ENCODE peak calls at places on chromosomes 13 and 19, in ten cellular contexts. One of them, this sample, is unnamed.

GRCh38 chr13:111893071-111893606 is 173.8 kb upstream of the SOX1 start:
- DNase-seq in LNCaP clone FGC: no peak
- DNase-seq in heart right ventricle: no peak
- DNase-seq in GM12865: no peak
- DNase-seq in ovary: no peak
- DNase-seq in astrocyte of the spinal cord: no peak
- DNase-seq in bronchial epithelial cell: no peak
- DNase-seq in body of pancreas: no peak
- DNase-seq in CD4-positive, alpha-beta T cell: no peak
- DNase-seq in fibroblast of the aortic adventitia: no peak
- DNase-seq in this sample: no peak

GRCh38 chr19:39679791-39680168 is 24.1 kb downstream of the LGALS16 start:
- DNase-seq in astrocyte of the spinal cord: no peak
- DNase-seq in CD4-positive, alpha-beta T cell: no peak
- DNase-seq in bronchial epithelial cell: no peak
- DNase-seq in body of pancreas: no peak
- DNase-seq in GM12865: peak; percentile 77
- DNase-seq in LNCaP clone FGC: no peak
- DNase-seq in fibroblast of the aortic adventitia: no peak
- DNase-seq in heart right ventricle: no peak
- DNase-seq in ovary: no peak
- DNase-seq in this sample: peak; percentile 59

GRCh38 chr19:5038631-5039271 is 69.8 kb downstream of the KDM4B start:
- DNase-seq in body of pancreas: no peak
- DNase-seq in CD4-positive, alpha-beta T cell: no peak
- DNase-seq in LNCaP clone FGC: no peak
- DNase-seq in bronchial epithelial cell: peak; percentile 22
- DNase-seq in heart right ventricle: no peak
- DNase-seq in fibroblast of the aortic adventitia: peak; percentile 33
- DNase-seq in astrocyte of the spinal cord: no peak
- DNase-seq in ovary: no peak
- DNase-seq in GM12865: peak; percentile 31
- DNase-seq in this sample: no peak

GRCh38 chr19:36460046-36460445 is 29.3 kb downstream of the ZNF566 start:
- DNase-seq in GM12865: no peak
- DNase-seq in bronchial epithelial cell: no peak
- DNase-seq in CD4-positive, alpha-beta T cell: no peak
- DNase-seq in body of pancreas: no peak
- DNase-seq in fibroblast of the aortic adventitia: peak; percentile 11
- DNase-seq in LNCaP clone FGC: no peak
- DNase-seq in astrocyte of the spinal cord: peak; percentile 5
- DNase-seq in ovary: no peak
- DNase-seq in heart right ventricle: no peak
- DNase-seq in this sample: no peak

GRCh38 chr19:17232258-17232657 is 6.2 kb downstream of the OCEL1 start:
- DNase-seq in CD4-positive, alpha-beta T cell: no peak
- DNase-seq in LNCaP clone FGC: no peak
- DNase-seq in GM12865: no peak
- DNase-seq in astrocyte of the spinal cord: no peak
- DNase-seq in heart right ventricle: no peak
- DNase-seq in body of pancreas: no peak
- DNase-seq in bronchial epithelial cell: no peak
- DNase-seq in ovary: no peak
- DNase-seq in fibroblast of the aortic adventitia: no peak
- DNase-seq in this sample: no peak

GRCh38 chr19:5057860-5058259 is 88.9 kb downstream of the KDM4B start:
- DNase-seq in fibroblast of the aortic adventitia: peak; percentile 23
- DNase-seq in CD4-positive, alpha-beta T cell: no peak
- DNase-seq in GM12865: peak; percentile 18
- DNase-seq in body of pancreas: no peak
- DNase-seq in bronchial epithelial cell: peak; percentile 26
- DNase-seq in heart right ventricle: no peak
- DNase-seq in astrocyte of the spinal cord: peak; percentile 18
- DNase-seq in ovary: no peak
- DNase-seq in LNCaP clone FGC: no peak
- DNase-seq in this sample: no peak

GRCh38 chr13:33279898-33280549 is 5.5 kb downstream of the STARD13 start:
- DNase-seq in ovary: no peak
- DNase-seq in body of pancreas: no peak
- DNase-seq in CD4-positive, alpha-beta T cell: no peak
- DNase-seq in astrocyte of the spinal cord: peak; percentile 59
- DNase-seq in heart right ventricle: no peak
- DNase-seq in LNCaP clone FGC: peak; percentile 28
- DNase-seq in fibroblast of the aortic adventitia: peak; percentile 54
- DNase-seq in GM12865: no peak
- DNase-seq in bronchial epithelial cell: peak; percentile 97
- DNase-seq in this sample: no peak

GRCh38 chr19:42394751-42395150 is 4.7 kb upstream of the CNFN start:
- DNase-seq in astrocyte of the spinal cord: no peak
- DNase-seq in bronchial epithelial cell: no peak
- DNase-seq in GM12865: no peak
- DNase-seq in ovary: no peak
- DNase-seq in fibroblast of the aortic adventitia: no peak
- DNase-seq in heart right ventricle: no peak
- DNase-seq in LNCaP clone FGC: no peak
- DNase-seq in body of pancreas: no peak
- DNase-seq in CD4-positive, alpha-beta T cell: no peak
- DNase-seq in this sample: no peak

GRCh38 chr19:49468746-49469447 is 5.1 kb upstream of the FLT3LG start:
- DNase-seq in GM12865: peak; percentile 98
- DNase-seq in astrocyte of the spinal cord: peak; percentile 46
- DNase-seq in CD4-positive, alpha-beta T cell: peak; percentile 82
- DNase-seq in fibroblast of the aortic adventitia: peak; percentile 95
- DNase-seq in LNCaP clone FGC: peak; percentile 50
- DNase-seq in ovary: no peak
- DNase-seq in bronchial epithelial cell: peak; percentile 66
- DNase-seq in heart right ventricle: peak; percentile 75
- DNase-seq in body of pancreas: peak; percentile 42
- DNase-seq in this sample: peak; percentile 97

DNA sequence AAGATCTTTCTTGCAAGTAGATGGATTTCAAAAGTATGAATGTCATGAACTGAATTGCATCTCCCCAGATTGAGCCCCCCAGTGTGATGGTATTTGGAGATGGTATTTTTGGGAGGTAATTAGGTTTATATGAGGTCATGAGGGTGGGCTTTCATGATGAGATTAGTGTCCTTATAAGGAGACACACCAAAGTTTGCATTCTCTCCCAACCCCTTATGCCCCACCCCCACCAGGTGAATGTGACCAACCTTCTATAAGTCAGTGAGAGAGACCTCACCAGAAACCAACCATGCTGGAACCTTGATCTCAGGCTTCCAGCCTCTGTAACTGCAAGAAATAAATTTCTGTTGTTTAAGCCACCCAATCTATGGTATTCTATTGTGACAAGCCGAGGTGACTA is 71.3 kb upstream of the POSTN start:
- DNase-seq in fibroblast of the aortic adventitia: no peak
- DNase-seq in body of pancreas: no peak
- DNase-seq in astrocyte of the spinal cord: no peak
- DNase-seq in ovary: no peak
- DNase-seq in heart right ventricle: no peak
- DNase-seq in LNCaP clone FGC: no peak
- DNase-seq in GM12865: no peak
- DNase-seq in CD4-positive, alpha-beta T cell: no peak
- DNase-seq in bronchial epithelial cell: no peak
- DNase-seq in this sample: no peak
- TF ChIP-seq CTCF in fibroblast of the aortic adventitia: no peak
- TF ChIP-seq CTCF in body of pancreas: no peak
- TF ChIP-seq CTCF in astrocyte of the spinal cord: no peak
- TF ChIP-seq CTCF in ovary: no peak
- TF ChIP-seq CTCF in heart right ventricle: no peak
- TF ChIP-seq CTCF in LNCaP clone FGC: no peak
- TF ChIP-seq CTCF in GM12865: no peak
- TF ChIP-seq CTCF in CD4-positive, alpha-beta T cell: no peak
- TF ChIP-seq CTCF in bronchial epithelial cell: no peak
- TF ChIP-seq CTCF in this sample: no peak

GRCh38 chr13:113064000-113064533 is 41.5 kb upstream of the F7 start:
- DNase-seq in LNCaP clone FGC: no peak
- DNase-seq in ovary: no peak
- DNase-seq in fibroblast of the aortic adventitia: no peak
- DNase-seq in bronchial epithelial cell: no peak
- DNase-seq in GM12865: no peak
- DNase-seq in astrocyte of the spinal cord: no peak
- DNase-seq in CD4-positive, alpha-beta T cell: no peak
- DNase-seq in heart right ventricle: peak; percentile 19
- DNase-seq in body of pancreas: no peak
- DNase-seq in this sample: no peak

GRCh38 chr13:113066142-113066455 is 39.5 kb upstream of the F7 start:
- DNase-seq in GM12865: no peak
- DNase-seq in heart right ventricle: no peak
- DNase-seq in body of pancreas: no peak
- DNase-seq in LNCaP clone FGC: no peak
- DNase-seq in fibroblast of the aortic adventitia: no peak
- DNase-seq in bronchial epithelial cell: no peak
- DNase-seq in astrocyte of the spinal cord: no peak
- DNase-seq in CD4-positive, alpha-beta T cell: no peak
- DNase-seq in ovary: no peak
- DNase-seq in this sample: no peak

GRCh38 chr13:113065406-113066141 is 40.0 kb upstream of the F7 start:
- DNase-seq in astrocyte of the spinal cord: peak; percentile 8
- DNase-seq in fibroblast of the aortic adventitia: peak; percentile 54
- DNase-seq in LNCaP clone FGC: no peak
- DNase-seq in CD4-positive, alpha-beta T cell: no peak
- DNase-seq in ovary: no peak
- DNase-seq in GM12865: no peak
- DNase-seq in bronchial epithelial cell: no peak
- DNase-seq in heart right ventricle: peak; percentile 11
- DNase-seq in body of pancreas: no peak
- DNase-seq in this sample: no peak

GRCh38 chr13:113063091-113063491 is 42.5 kb upstream of the F7 start:
- DNase-seq in heart right ventricle: peak; percentile 9
- DNase-seq in bronchial epithelial cell: no peak
- DNase-seq in CD4-positive, alpha-beta T cell: no peak
- DNase-seq in astrocyte of the spinal cord: no peak
- DNase-seq in GM12865: no peak
- DNase-seq in ovary: no peak
- DNase-seq in LNCaP clone FGC: no peak
- DNase-seq in body of pancreas: no peak
- DNase-seq in fibroblast of the aortic adventitia: no peak
- DNase-seq in this sample: no peak

DNA sequence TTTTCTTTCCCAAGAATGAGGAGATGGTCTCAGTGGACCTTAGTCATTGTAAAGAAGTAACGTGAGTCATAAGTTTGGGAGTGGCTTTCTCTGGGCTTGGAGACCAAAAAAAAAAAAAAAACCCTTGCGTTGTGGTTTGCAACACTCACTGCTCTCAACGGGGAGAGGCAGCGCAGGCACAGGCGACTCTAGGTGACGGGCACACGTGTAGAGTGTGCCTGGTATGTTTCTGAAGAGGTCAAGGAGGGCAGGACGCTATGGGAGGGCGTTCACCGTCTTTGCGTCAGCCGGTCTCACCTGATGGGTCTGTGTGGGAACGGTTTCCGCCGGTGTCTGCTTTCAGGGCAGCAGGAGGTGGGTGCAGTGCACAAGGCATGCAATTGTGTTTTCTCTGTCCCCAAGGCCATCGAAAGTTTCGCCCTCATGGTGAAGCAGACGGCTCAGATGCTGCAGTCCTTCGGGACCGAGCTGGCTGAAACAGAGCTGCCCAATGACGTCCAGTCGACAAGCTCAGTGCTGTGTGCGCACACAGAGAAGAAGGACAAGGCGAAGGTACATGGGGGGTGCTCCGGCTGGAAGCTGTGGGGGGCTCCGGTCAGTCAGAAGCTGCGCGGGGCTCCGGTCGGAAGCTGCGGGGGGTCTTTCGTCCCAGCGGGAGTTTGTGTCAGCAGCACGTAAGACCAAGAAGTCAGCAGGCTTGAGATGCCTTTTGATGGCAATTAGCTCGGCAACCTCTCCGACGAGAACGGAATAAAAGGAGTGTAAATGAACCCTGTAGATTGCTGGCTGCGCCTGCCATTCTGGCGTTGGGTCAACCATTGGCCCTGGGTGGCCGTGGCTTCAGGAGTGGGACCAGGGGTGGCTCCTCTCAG is 40.8 kb upstream of the F7 start:
- DNase-seq in astrocyte of the spinal cord: peak; percentile 58
- DNase-seq in heart right ventricle: peak; percentile 8
- DNase-seq in fibroblast of the aortic adventitia: peak; percentile 92
- DNase-seq in LNCaP clone FGC: no peak
- DNase-seq in CD4-positive, alpha-beta T cell: no peak
- DNase-seq in ovary: no peak
- DNase-seq in GM12865: no peak
- DNase-seq in bronchial epithelial cell: peak; percentile 21
- DNase-seq in body of pancreas: no peak
- DNase-seq in this sample: no peak
- TF ChIP-seq CTCF in astrocyte of the spinal cord: no peak
- TF ChIP-seq CTCF in heart right ventricle: no peak
- TF ChIP-seq CTCF in fibroblast of the aortic adventitia: no peak
- TF ChIP-seq CTCF in LNCaP clone FGC: no peak
- TF ChIP-seq CTCF in CD4-positive, alpha-beta T cell: no peak
- TF ChIP-seq CTCF in ovary: no peak
- TF ChIP-seq CTCF in GM12865: no peak
- TF ChIP-seq CTCF in bronchial epithelial cell: no peak
- TF ChIP-seq CTCF in body of pancreas: no peak
- TF ChIP-seq CTCF in this sample: no peak

DNA sequence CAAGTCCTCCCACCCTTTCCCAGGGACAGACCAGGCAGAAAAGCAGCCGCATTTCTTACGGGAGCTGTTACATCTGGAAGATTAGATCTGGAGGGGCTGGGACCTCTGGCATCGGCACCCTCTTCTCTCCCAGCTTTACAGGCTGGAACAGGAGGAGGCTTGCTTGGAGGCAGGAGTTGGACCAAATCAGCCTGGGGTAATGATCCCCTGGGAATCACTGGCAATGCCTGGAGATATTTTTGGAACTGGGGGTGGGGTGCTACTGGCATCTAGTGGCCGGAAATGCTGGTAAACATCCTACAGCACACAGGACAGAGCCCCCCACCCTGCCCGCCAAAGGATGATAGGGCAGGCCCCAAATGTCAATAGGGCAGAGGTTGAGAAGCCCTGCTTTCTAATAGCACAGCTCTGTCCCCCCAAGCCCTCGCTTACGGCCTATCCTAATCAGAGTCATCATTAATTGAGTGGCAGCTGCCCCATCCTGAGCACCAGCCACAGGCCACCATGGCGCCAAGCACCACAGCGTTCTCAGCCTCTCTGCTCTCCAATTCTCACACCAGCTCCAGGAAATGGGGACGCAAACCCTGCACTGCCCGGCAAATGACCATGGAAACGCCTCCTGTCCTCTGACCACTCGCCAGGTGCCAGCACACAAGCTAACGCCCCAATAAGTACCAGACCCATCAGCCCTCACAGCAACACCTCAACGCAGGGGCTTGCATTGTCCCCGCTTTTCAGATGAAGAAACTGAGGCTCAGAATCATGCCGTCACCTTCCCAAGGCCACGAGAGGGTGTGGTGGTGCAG is 20.6 kb downstream of the LRRC4B start:
- DNase-seq in heart right ventricle: no peak
- DNase-seq in ovary: no peak
- DNase-seq in CD4-positive, alpha-beta T cell: no peak
- DNase-seq in bronchial epithelial cell: no peak
- DNase-seq in GM12865: no peak
- DNase-seq in body of pancreas: no peak
- DNase-seq in fibroblast of the aortic adventitia: no peak
- DNase-seq in astrocyte of the spinal cord: no peak
- DNase-seq in LNCaP clone FGC: no peak
- DNase-seq in this sample: no peak
- TF ChIP-seq CTCF in heart right ventricle: peak; percentile 10
- TF ChIP-seq CTCF in ovary: no peak
- TF ChIP-seq CTCF in CD4-positive, alpha-beta T cell: no peak
- TF ChIP-seq CTCF in bronchial epithelial cell: no peak
- TF ChIP-seq CTCF in GM12865: no peak
- TF ChIP-seq CTCF in body of pancreas: no peak
- TF ChIP-seq CTCF in fibroblast of the aortic adventitia: no peak
- TF ChIP-seq CTCF in astrocyte of the spinal cord: no peak
- TF ChIP-seq CTCF in LNCaP clone FGC: peak; percentile 1
- TF ChIP-seq CTCF in this sample: no peak

GRCh38 chr19:1457031-1457739 is 7.3 kb downstream of the APC2 start:
- DNase-seq in body of pancreas: no peak
- DNase-seq in GM12865: no peak
- DNase-seq in LNCaP clone FGC: no peak
- DNase-seq in astrocyte of the spinal cord: no peak
- DNase-seq in heart right ventricle: peak; percentile 10
- DNase-seq in CD4-positive, alpha-beta T cell: no peak
- DNase-seq in bronchial epithelial cell: no peak
- DNase-seq in fibroblast of the aortic adventitia: no peak
- DNase-seq in ovary: no peak
- DNase-seq in this sample: no peak
- TF ChIP-seq CTCF in body of pancreas: no peak
- TF ChIP-seq CTCF in GM12865: no peak
- TF ChIP-seq CTCF in LNCaP clone FGC: no peak
- TF ChIP-seq CTCF in astrocyte of the spinal cord: no peak
- TF ChIP-seq CTCF in heart right ventricle: no peak
- TF ChIP-seq CTCF in CD4-positive, alpha-beta T cell: no peak
- TF ChIP-seq CTCF in bronchial epithelial cell: peak; percentile 18
- TF ChIP-seq CTCF in fibroblast of the aortic adventitia: no peak
- TF ChIP-seq CTCF in ovary: no peak
- TF ChIP-seq CTCF in this sample: no peak

This sample was measured in GM12864.